ENCODE peak calls at places on chromosome 4, in seven cellular contexts. U, I, B, Z, D, Q and P are unnamed samples.

GRCh38 chr4:14650127-14650526 is 352.2 kb upstream of the CPEB2 start:
- DNase-seq in B (no peak), Q (no peak), I (no peak), Z (no peak), U (no peak), D (no peak), P (no peak)

GRCh38 chr4:153067376-153067775 is 131.3 kb downstream of the FHDC1 start:
- DNase-seq in D (no peak), I (peak; percentile 34), B (no peak), Q (peak; percentile 27), U (no peak), Z (no peak), P (no peak)

GRCh38 chr4:55754754-55755350 is 64.7 kb upstream of the EXOC1L start:
- DNase-seq in I (no peak), D (no peak), B (no peak), Q (no peak), U (no peak), Z (no peak), P (no peak)

GRCh38 chr4:5866841-5867782 is 25.8 kb downstream of the CRMP1 start:
- DNase-seq in I (no peak), B (no peak), Z (no peak), D (no peak), Q (no peak), U (no peak), P (no peak)

GRCh38 chr4:9893329-9894108 is 112.1 kb downstream of the DRD5 start:
- DNase-seq in Z (no peak), Q (no peak), D (no peak), I (no peak), B (no peak), U (no peak), P (no peak)

GRCh38 chr4:117327491-117327890 is 242.1 kb upstream of the TRAM1L1 start:
- DNase-seq in Z (no peak), I (no peak), Q (no peak), B (no peak), D (no peak), U (no peak), P (no peak)

GRCh38 chr4:83329521-83330105 is 5.0 kb downstream of the HPSE start:
- DNase-seq in Z (no peak), I (no peak), B (no peak), Q (no peak), U (no peak), D (no peak), P (no peak)

GRCh38 chr4:108181704-108182103 is 13.0 kb upstream of the LEF1 start:
- DNase-seq in Q (peak; percentile 31), B (no peak), U (no peak), D (no peak), Z (no peak), I (no peak), P (no peak)

GRCh38 chr4:109701566-109702399 is 1.5 kb downstream of the CASP6 start:
- DNase-seq in I (peak; percentile 52), Q (peak; percentile 25), Z (no peak), B (no peak), D (no peak), U (no peak), P (no peak)

GRCh38 chr4:123418486-123418931 is 21.9 kb downstream of the SPRY1 start:
- DNase-seq in Q (no peak), Z (no peak), D (no peak), I (no peak), B (no peak), U (no peak), P (peak; percentile 43)

DNA sequence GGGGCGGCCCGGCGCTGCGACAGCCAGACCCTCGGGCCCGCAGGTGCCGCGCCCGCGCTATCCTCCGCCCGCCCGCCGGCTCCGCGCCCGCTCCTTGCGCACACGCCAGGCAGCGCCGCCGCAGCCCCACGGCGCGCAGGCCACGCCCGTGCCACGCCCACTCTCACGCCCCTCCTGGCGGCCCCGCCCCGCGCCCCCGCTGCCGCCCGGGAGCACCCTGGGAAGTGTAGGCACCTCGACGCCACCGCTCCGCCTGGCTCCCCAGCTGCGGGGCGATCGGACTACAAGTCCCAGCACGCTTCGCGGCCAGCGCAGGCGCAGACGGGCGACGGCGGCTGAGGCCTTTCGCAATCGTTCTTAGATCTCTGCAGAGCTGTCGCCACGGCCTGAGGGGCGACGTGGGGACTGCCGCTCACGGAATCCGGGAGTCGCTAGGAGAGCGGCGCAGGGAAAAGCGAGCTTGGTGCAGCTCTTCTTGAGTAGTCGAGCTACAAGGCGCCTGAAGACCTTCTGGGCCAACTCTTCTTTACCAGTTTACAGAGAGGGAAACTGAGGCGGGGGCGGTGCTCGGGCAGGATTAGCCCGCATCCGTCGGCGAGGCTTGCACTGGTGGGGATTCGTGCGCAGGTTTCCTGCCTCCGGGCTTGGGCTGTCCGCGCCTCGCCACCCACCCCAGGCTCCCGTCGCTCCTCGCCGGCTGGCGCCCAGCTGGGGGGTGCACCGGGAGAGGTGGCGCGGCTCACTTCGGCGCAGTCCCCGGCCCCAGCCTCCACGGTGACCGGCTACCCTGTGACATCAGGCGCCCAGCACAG is at the start of gene ABLIM2:
- DNase-seq in Z (peak; percentile 99), B (peak; percentile 99), Q (peak; percentile 99), D (peak; percentile 94), I (peak; percentile 99), U (peak; percentile 100), P (peak; percentile 99)
- TF ChIP-seq EP300 in Z (no peak), B (no peak), Q (no peak), D (peak; percentile 79), I (no peak), U (no peak), P (no peak)

GRCh38 chr4:23728971-23729370 is 160.9 kb downstream of the PPARGC1A start:
- DNase-seq in I (no peak), B (no peak), Q (no peak), U (no peak), Z (no peak), D (no peak), P (no peak)

GRCh38 chr4:23733911-23734458 is 155.9 kb downstream of the PPARGC1A start:
- DNase-seq in I (no peak), D (no peak), Q (no peak), Z (no peak), B (no peak), U (no peak), P (no peak)

GRCh38 chr4:23733476-23733875 is 156.4 kb downstream of the PPARGC1A start:
- DNase-seq in Q (no peak), U (no peak), Z (no peak), D (no peak), B (no peak), I (no peak), P (no peak)

GRCh38 chr4:23730998-23731397 is 158.8 kb downstream of the PPARGC1A start:
- DNase-seq in Q (no peak), Z (no peak), D (no peak), B (no peak), U (no peak), I (no peak), P (no peak)

GRCh38 chr4:23728393-23728792 is 161.5 kb downstream of the PPARGC1A start:
- DNase-seq in Q (no peak), I (no peak), Z (no peak), D (peak; percentile 20), B (no peak), U (no peak), P (no peak)
- TF ChIP-seq EP300 in Q (no peak), I (no peak), Z (no peak), D (no peak), B (peak; percentile 50), U (no peak), P (no peak)

GRCh38 chr4:151888367-151888866 is 127.6 kb upstream of the GATB start:
- DNase-seq in Z (no peak), U (no peak), D (no peak), Q (no peak), B (no peak), I (no peak), P (no peak)

GRCh38 chr4:151882072-151882803 is 121.4 kb upstream of the GATB start:
- DNase-seq in I (no peak), Z (no peak), Q (no peak), D (no peak), U (no peak), B (no peak), P (no peak)

GRCh38 chr4:151885123-151885522 is 124.3 kb upstream of the GATB start:
- DNase-seq in I (no peak), Q (no peak), B (no peak), D (no peak), Z (no peak), U (no peak), P (no peak)

GRCh38 chr4:151887816-151888180 is 127.0 kb upstream of the GATB start:
- DNase-seq in U (no peak), I (no peak), D (no peak), B (no peak), Z (no peak), Q (no peak), P (no peak)

DNA sequence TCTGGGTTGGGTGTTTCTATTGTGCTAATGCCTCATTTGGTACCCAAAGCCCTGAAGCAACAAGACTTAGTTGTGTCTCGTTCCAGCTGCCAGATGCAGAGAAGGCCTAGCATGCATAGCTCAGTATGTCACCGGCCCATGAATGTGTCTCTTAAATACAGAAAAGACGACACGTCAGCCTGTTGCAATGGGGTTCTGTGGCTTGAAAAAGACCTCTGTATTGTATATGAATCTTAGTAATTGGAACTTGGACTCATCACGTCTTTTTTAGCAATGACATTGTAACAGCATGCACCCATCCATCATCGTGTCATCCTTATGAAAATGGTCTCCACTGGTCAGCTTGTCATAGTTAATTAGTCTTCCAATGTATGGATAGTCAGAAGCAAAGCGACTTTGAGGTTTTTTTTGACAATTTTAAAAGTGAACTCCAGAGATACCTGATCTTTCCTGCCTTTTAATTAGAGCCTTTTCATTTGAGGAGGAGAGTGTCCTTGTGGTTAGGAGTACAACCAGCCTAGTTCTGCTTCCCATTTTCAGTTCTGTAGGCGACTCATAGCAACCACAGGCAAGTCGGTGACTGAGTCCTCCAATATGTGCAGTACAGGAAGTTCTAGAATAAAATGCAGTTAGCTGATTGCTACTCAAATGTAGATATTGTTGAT is 126.5 kb upstream of the GATB start:
- DNase-seq in U (no peak), I (no peak), Q (no peak), B (no peak), Z (no peak), D (no peak), P (no peak)
- TF ChIP-seq EP300 in U (no peak), I (no peak), Q (no peak), B (no peak), Z (no peak), D (no peak), P (no peak)

DNA sequence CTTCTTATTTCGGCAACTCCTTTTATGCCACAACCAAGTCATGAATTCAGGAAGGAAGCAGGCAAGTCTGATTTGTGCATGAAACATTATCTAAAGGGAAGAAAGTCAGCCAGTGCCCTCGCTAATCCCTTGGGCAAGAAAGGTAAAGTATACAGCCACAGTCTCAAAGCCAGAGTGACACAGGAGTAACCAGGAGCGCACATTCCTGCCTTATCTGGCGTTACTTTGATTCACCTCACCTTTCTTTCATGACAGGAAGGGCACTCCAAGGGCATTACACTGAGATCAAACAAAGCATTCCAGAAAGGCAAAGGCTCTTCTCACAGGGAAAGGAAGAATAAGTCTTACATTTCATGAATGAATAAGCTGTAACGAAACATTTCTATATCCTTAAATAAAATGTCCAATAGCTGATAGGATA is 38.8 kb downstream of the FAT1 start:
- DNase-seq in Z (no peak), B (no peak), U (no peak), I (no peak), Q (no peak), D (no peak), P (peak; percentile 40)
- TF ChIP-seq EP300 in Z (no peak), B (no peak), U (no peak), I (no peak), Q (no peak), D (no peak), P (no peak)

GRCh38 chr4:111398906-111399330 is 746.3 kb upstream of the FAM241A start:
- DNase-seq in I (no peak), D (peak; percentile 8), Q (no peak), B (no peak), Z (no peak), U (no peak), P (no peak)
- TF ChIP-seq EP300 in I (no peak), D (no peak), Q (no peak), B (no peak), Z (no peak), U (no peak), P (no peak)